ENCODE peak calls at places on chromosomes 1 and 21, in seven cellular contexts. T is HCT116, W is K562, P is H1, S is WTC11, K is GM12878, H is HepG2. L is an unnamed sample.

GRCh38 chr1:108829498-108829916 is 27.4 kb downstream of the AKNAD1 start:
- DNase-seq in H (peak; percentile 27), T (no peak), K (no peak), W (no peak), S (no peak), P (no peak), L (no peak)

GRCh38 chr1:232263452-232263851 is 366.5 kb downstream of the SIPA1L2 start:
- DNase-seq in P (no peak), K (no peak), W (no peak), S (no peak), H (no peak), T (no peak), L (no peak)

GRCh38 chr1:8281843-8282509 is 35.9 kb upstream of the SLC45A1 start:
- DNase-seq in P (no peak), W (no peak), H (peak; percentile 51), T (no peak), S (no peak), K (no peak), L (no peak)

GRCh38 chr1:91846007-91846620 is 39.8 kb downstream of the TGFBR3 start:
- DNase-seq in S (no peak), P (no peak), H (peak; percentile 74), K (no peak), T (no peak), W (peak; percentile 19), L (peak; percentile 70)

GRCh38 chr1:63617450-63617849 is 24.2 kb downstream of the PGM1 start:
- DNase-seq in T (no peak), H (no peak), P (no peak), W (no peak), K (no peak), S (no peak), L (no peak)

GRCh38 chr21:31136891-31137290 is 98.6 kb upstream of the KRTAP19-8 start:
- DNase-seq in K (peak; percentile 47), H (no peak), W (no peak), S (no peak), P (no peak), T (no peak), L (no peak)

GRCh38 chr1:56397409-56397808 is 182.0 kb downstream of the PLPP3 start:
- DNase-seq in T (no peak), W (no peak), K (no peak), P (no peak), S (no peak), H (no peak), L (no peak)

GRCh38 chr1:207873055-207873890 is 37.7 kb downstream of the CD34 start:
- DNase-seq in H (no peak), P (no peak), S (no peak), T (no peak), K (no peak), W (no peak), L (no peak)

GRCh38 chr1:185325413-185325812 is 8.4 kb upstream of the IVNS1ABP start:
- DNase-seq in H (peak; percentile 17), K (no peak), T (no peak), W (no peak), S (no peak), P (no peak), L (no peak)

GRCh38 chr1:59025201-59025600 is 241.4 kb upstream of the JUN start:
- DNase-seq in S (no peak), T (no peak), P (no peak), H (no peak), W (no peak), K (no peak), L (no peak)

GRCh38 chr1:76128096-76128495 is 53.5 kb downstream of the ST6GALNAC3 start:
- DNase-seq in W (no peak), P (no peak), S (no peak), H (no peak), T (no peak), K (no peak), L (no peak)

GRCh38 chr1:232538224-232538942 is 91.5 kb downstream of the SIPA1L2 start:
- DNase-seq in S (peak; percentile 36), H (peak; percentile 2), W (no peak), P (peak; percentile 52), T (peak; percentile 74), K (no peak), L (peak; percentile 66)

GRCh38 chr1:7576946-7577657 is 194.0 kb upstream of the VAMP3 start:
- DNase-seq in P (no peak), W (peak; percentile 55), H (no peak), K (no peak), T (peak; percentile 16), S (peak; percentile 40), L (peak; percentile 20)

GRCh38 chr1:93701619-93702018 is 20.0 kb upstream of the BCAR3 start:
- DNase-seq in S (no peak), T (peak; percentile 97), W (no peak), H (peak; percentile 53), K (no peak), P (no peak), L (no peak)

GRCh38 chr1:226268421-226269124 is 40.4 kb downstream of the LIN9 start:
- DNase-seq in S (no peak), H (no peak), K (no peak), T (no peak), P (no peak), W (no peak), L (no peak)

GRCh38 chr1:6342031-6342430 is 51.5 kb downstream of the ACOT7 start:
- DNase-seq in K (no peak), T (no peak), S (no peak), P (no peak), H (no peak), W (no peak), L (no peak)

GRCh38 chr1:16727190-16728111 is 12.9 kb upstream of the RNU1-4 start:
- DNase-seq in T (peak; percentile 100), P (peak; percentile 79), S (peak; percentile 63), H (peak; percentile 57), W (peak; percentile 39), K (peak; percentile 42), L (peak; percentile 10)

GRCh38 chr1:30061292-30062204 is 661.8 kb downstream of the MATN1 start:
- DNase-seq in K (no peak), T (no peak), H (no peak), W (no peak), S (no peak), P (no peak), L (no peak)
- TF ChIP-seq SP1 in K (no peak), T (no peak), H (no peak), W (no peak), S (no peak), P (no peak), L (no peak)

DNA sequence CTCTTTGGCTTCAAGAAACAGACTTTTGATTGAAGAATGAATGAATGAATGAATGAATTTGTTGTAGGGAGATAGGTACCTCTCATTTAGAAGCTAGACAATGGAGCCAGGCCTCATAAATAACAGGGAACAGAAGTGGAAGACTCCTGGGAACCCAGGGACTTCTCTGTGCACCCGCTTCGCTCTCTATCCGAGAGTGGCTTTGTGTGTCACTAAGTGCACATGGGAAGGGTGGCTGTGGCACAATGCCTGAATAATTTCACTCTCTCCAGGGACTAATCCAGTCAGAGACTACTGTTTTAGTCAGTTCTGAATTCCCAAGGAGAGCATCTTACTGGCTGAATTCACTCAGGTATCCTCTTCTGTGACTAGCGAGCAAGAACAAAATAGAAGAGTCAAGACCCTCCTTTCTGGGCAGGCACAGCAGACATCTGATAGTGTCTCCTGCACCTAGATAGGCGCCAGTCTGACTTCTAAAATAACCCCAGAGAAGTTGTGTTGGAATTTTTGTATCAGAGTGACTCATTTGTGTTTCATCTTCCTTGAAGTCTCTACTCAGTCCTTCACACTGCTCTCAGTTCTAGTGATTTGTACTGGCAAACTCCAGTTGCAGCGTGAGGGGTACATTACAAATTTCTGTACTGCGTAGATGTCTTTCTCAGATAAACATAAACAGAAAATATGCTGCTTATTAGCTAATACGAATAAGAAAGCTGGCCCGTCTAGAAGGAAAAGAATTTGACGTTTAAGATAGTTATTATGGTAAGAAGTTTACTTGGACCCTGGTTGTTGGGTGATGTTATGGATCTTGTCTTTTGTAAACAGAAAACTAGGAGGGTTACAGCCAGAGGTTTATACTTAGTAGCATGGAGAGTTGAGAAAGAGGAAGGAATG is 34.0 kb downstream of the BACH1 start:
- DNase-seq in T (no peak), W (no peak), S (no peak), H (no peak), P (no peak), K (no peak), L (no peak)
- TF ChIP-seq SP1 in T (no peak), W (no peak), S (no peak), H (no peak), P (no peak), K (no peak), L (no peak)

DNA sequence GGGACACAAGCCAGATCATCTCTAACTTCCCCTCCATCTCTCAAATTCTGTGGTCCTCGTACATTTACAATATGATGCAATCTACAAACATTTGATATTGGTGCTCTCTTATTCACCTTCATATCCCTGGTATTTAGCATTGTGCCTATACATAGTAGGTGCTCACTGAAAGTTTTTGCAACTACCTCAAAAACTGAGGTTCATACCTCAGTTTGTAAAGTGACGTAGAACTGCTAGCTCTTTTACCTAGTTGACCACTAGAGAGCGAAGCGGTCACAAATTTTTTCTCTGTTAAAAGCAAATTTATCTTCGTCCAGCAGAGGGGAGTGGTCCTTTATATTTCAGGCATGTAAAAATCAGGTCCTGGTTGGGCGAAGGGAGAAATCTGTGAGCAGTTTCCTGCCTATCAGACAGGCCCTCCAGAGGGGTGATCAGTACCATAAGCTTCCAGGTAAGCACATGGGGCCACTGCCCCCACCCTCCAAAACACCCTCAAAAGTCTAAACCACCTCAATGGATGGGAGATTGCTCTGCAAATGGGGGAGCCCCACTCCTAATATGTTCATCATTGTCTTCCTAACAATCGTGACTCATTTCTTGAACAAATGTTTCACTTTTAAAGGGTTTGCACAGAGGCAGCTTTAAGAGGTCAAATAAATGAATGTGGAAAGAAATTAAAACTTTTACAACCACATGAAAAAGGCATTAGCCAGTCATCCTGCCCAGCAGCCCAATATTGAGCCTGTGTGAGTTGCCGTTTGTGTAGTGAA is 10.6 kb upstream of the HLCS start:
- DNase-seq in T (peak; percentile 74), W (peak; percentile 62), K (peak; percentile 59), H (peak; percentile 87), P (peak; percentile 58), S (peak; percentile 33), L (peak; percentile 73)
- TF ChIP-seq SP1 in T (no peak), W (no peak), K (no peak), H (no peak), P (no peak), S (no peak), L (no peak)

GRCh38 chr1:181778630-181779285 is 282.8 kb downstream of the ZNF648 start:
- DNase-seq in H (no peak), T (no peak), K (no peak), W (no peak), S (no peak), P (no peak), L (no peak)

GRCh38 chr1:181783208-181783607 is 278.3 kb downstream of the ZNF648 start:
- DNase-seq in S (no peak), K (no peak), H (no peak), W (no peak), P (no peak), T (no peak), L (no peak)

GRCh38 chr1:181776044-181776443 is 285.5 kb downstream of the ZNF648 start:
- DNase-seq in W (no peak), H (no peak), T (no peak), K (no peak), P (no peak), S (no peak), L (no peak)

GRCh38 chr1:181777812-181778211 is 283.7 kb downstream of the ZNF648 start:
- DNase-seq in K (no peak), T (no peak), P (no peak), W (no peak), H (no peak), S (no peak), L (no peak)

DNA sequence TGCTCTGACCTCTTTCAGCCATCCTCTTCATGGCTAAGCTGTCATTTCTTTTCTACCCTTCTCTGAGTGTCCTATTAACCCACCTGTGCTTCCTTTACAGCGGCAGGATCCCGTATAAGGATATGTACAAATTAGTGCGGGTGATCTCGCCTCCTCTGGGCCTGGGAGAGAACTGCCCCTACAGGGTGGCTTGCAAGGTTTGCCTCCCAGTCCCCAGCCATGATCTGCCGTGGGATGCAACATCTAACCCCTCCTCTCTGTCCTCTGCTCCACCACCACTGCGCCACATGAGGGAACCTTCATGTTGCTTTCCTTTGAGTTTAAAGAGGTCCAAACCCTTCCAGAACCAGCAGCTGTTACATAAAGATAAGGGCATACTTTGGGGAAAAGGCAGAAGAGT is 282.2 kb downstream of the ZNF648 start:
- DNase-seq in P (no peak), H (no peak), T (no peak), W (no peak), K (no peak), S (no peak), L (no peak)
- TF ChIP-seq SP1 in P (no peak), H (no peak), T (no peak), W (no peak), K (no peak), S (no peak), L (no peak)

L was measured in HEK293T.